ENCODE peak calls at places on chromosomes 12 and 14, in nine cellular contexts. S is stimulated activated CD8-positive, alpha-beta memory T cell treated with anti-CD3 and anti-CD28 coated beads, Interleukin-15, amount 100 ng/mL, for 24 hours; T is pulmonary artery endothelial cell; N is activated naive CD4-positive, alpha-beta T cell; E is mucosa of descending colon; C is effector memory CD8-positive, alpha-beta T cell; L is stimulated activated CD4-positive, alpha-beta T cell treated with anti-CD3 and anti-CD28 coated beads, Interleukin-12 subunit alpha, Interleukin-12 subunit beta, amount 100 ng/mL, for 4 hours; M is iris pigment epithelial cell; J is NCI-H1092. I is an unnamed sample.

GRCh38 chr12:3820122-3820521 is 53.1 kb downstream of the PARP11 start:
- DNase-seq in T (no peak), E (no peak), N (no peak), M (peak), S (no peak), L (no peak), C (no peak), J (no peak), I (no peak)

GRCh38 chr12:12564911-12565310 is 2.2 kb upstream of the DUSP16 start:
- DNase-seq in L (no peak), E (no peak), M (no peak), S (no peak), J (no peak), N (no peak), C (no peak), T (no peak), I (no peak)

GRCh38 chr12:47370421-47370820 is 290.7 kb upstream of the AMIGO2 start:
- DNase-seq in N (no peak), C (no peak), M (no peak), J (no peak), T (no peak), L (no peak), E (no peak), S (no peak), I (no peak)

GRCh38 chr12:26810330-26810729 is 22.7 kb downstream of the ITPR2 start:
- DNase-seq in N (no peak), J (no peak), M (peak), S (no peak), L (no peak), T (no peak), C (no peak), E (no peak), I (no peak)

GRCh38 chr12:13744566-13744965 is 236.8 kb downstream of the GRIN2B start:
- DNase-seq in T (no peak), J (no peak), E (no peak), M (no peak), N (no peak), C (no peak), S (no peak), L (no peak), I (no peak)

GRCh38 chr12:32106517-32107366 is at the start of gene BICD1:
- DNase-seq in E (peak), T (peak), C (peak), M (peak), N (peak), S (peak), L (peak), J (peak), I (peak)

GRCh38 chr14:35331605-35332516 is 39.7 kb downstream of the PSMA6 start:
- DNase-seq in L (no peak), J (no peak), S (no peak), N (no peak), C (no peak), E (peak), M (peak), T (no peak), I (no peak)

GRCh38 chr12:48022676-48023385 is 18.6 kb upstream of the COL2A1 start:
- DNase-seq in L (no peak), E (no peak), C (no peak), J (no peak), S (no peak), N (no peak), M (no peak), T (no peak), I (no peak)

GRCh38 chr12:57603758-57604453 is 718 bp upstream of the DTX3 start:
- DNase-seq in S (no peak), N (no peak), M (peak), L (no peak), C (no peak), J (no peak), E (no peak), T (no peak), I (no peak)

GRCh38 chr12:28222959-28223662 is 32.9 kb downstream of the CCDC91 start:
- DNase-seq in N (no peak), E (peak), J (no peak), L (no peak), T (no peak), C (no peak), S (no peak), M (no peak), I (no peak)

GRCh38 chr14:68230941-68231717 is 411.6 kb downstream of the RAD51B start:
- DNase-seq in C (no peak), T (no peak), E (no peak), S (no peak), L (no peak), M (peak), N (no peak), J (no peak), I (no peak)

GRCh38 chr12:102879144-102879763 is 37.8 kb downstream of the PAH start:
- DNase-seq in J (peak), N (no peak), L (no peak), C (no peak), M (peak), T (no peak), S (no peak), E (peak), I (peak)

GRCh38 chr12:120257041-120257821 is 8.3 kb downstream of the PXN start:
- DNase-seq in J (no peak), S (no peak), N (no peak), T (peak), L (no peak), C (no peak), M (peak), E (no peak), I (no peak)

GRCh38 chr14:35556548-35556947 is 22.6 kb downstream of the INSM2 start:
- DNase-seq in T (no peak), N (no peak), J (peak), E (no peak), M (no peak), C (no peak), S (no peak), L (no peak), I (no peak)

GRCh38 chr14:64706552-64707193 is 2.4 kb downstream of the PLEKHG3 start:
- DNase-seq in T (no peak), N (no peak), M (no peak), L (no peak), C (no peak), S (no peak), J (no peak), E (no peak), I (no peak)

GRCh38 chr12:27177716-27178115 is 66.4 kb upstream of the STK38L start:
- DNase-seq in J (no peak), E (no peak), S (no peak), N (no peak), T (no peak), C (no peak), L (no peak), M (peak), I (no peak)

GRCh38 chr14:41072776-41073175 is 533.9 kb upstream of the LRFN5 start:
- DNase-seq in N (no peak), S (no peak), T (no peak), J (no peak), L (no peak), M (no peak), C (no peak), E (no peak), I (no peak)

GRCh38 chr14:69786628-69787027 is 10.4 kb downstream of the SLC10A1 start:
- DNase-seq in E (no peak), N (no peak), J (no peak), L (no peak), T (no peak), C (no peak), M (no peak), S (no peak), I (no peak)

GRCh38 chr12:47004634-47005033 is 74.8 kb upstream of the PCED1B start:
- DNase-seq in M (peak), J (no peak), E (no peak), T (no peak), S (no peak), N (no peak), C (no peak), L (no peak), I (no peak)

GRCh38 chr12:3680919-3681594 is 71.9 kb downstream of the CRACR2A start:
- DNase-seq in M (peak), L (no peak), C (no peak), S (no peak), N (no peak), J (peak), E (peak), T (no peak), I (peak)

GRCh38 chr14:49050836-49051235 is 535.3 kb downstream of the RPS29 start:
- DNase-seq in C (no peak), M (no peak), S (no peak), N (no peak), J (no peak), T (no peak), L (no peak), E (no peak), I (peak)

GRCh38 chr14:23704890-23705289 is 68.7 kb downstream of the DHRS2 start:
- DNase-seq in M (no peak), T (no peak), N (no peak), L (no peak), E (no peak), S (no peak), J (no peak), C (no peak), I (no peak)

GRCh38 chr12:2876431-2877046 is 435 bp downstream of the FOXM1 start:
- DNase-seq in T (no peak), L (no peak), S (no peak), J (no peak), C (no peak), N (no peak), E (no peak), M (peak), I (no peak)

GRCh38 chr14:64845878-64846277 is 33.8 kb downstream of the SPTB start:
- DNase-seq in J (no peak), M (peak), S (no peak), N (no peak), T (no peak), L (no peak), E (no peak), C (no peak), I (no peak)

GRCh38 chr12:96503971-96504370 is 14.6 kb downstream of the CFAP54 start:
- DNase-seq in L (no peak), M (peak), J (no peak), E (no peak), T (no peak), C (no peak), N (no peak), S (no peak), I (no peak)

GRCh38 chr14:106491851-106492250 is 965.5 kb downstream of the TMEM121 start:
- DNase-seq in J (no peak), N (no peak), C (no peak), L (no peak), M (no peak), E (peak), T (no peak), S (no peak), I (peak)